ENCODE peak calls at places on chromosome 15, in four cellular contexts. One of them, this sample, is unnamed. For H3K27me3, the result is how much of the 10 kb centered on the place peaks cover.

GRCh38 chr15:66894363-66894762 is 171.0 kb upstream of the SMAD3 start:
- DNase-seq in IMR-90: no peak
- DNase-seq in body of pancreas: no peak
- DNase-seq in PC-3: peak
- DNase-seq in this sample: no peak

GRCh38 chr15:45642203-45642932 is 7.5 kb downstream of the SQOR start:
- DNase-seq in body of pancreas: no peak
- DNase-seq in PC-3: peak
- DNase-seq in IMR-90: peak
- DNase-seq in this sample: peak

GRCh38 chr15:81449836-81450474 is 75.9 kb upstream of the TMC3 start:
- DNase-seq in IMR-90: no peak
- DNase-seq in PC-3: peak
- DNase-seq in body of pancreas: no peak
- DNase-seq in this sample: peak

GRCh38 chr15:77033729-77034619 is 36.9 kb downstream of the TSPAN3 start:
- DNase-seq in PC-3: no peak
- DNase-seq in IMR-90: no peak
- DNase-seq in body of pancreas: no peak
- DNase-seq in this sample: no peak

GRCh38 chr15:36323607-36324006 is 255.8 kb upstream of the CDIN1 start:
- DNase-seq in body of pancreas: no peak
- DNase-seq in IMR-90: no peak
- DNase-seq in PC-3: no peak
- DNase-seq in this sample: no peak

GRCh38 chr15:87403973-87404372 is 852.6 kb downstream of the NTRK3 start:
- DNase-seq in PC-3: no peak
- DNase-seq in IMR-90: no peak
- DNase-seq in body of pancreas: no peak
- DNase-seq in this sample: no peak

GRCh38 chr15:85100186-85100937 is 118.7 kb downstream of the PDE8A start:
- DNase-seq in body of pancreas: no peak
- DNase-seq in PC-3: no peak
- DNase-seq in IMR-90: peak
- DNase-seq in this sample: no peak

GRCh38 chr15:55552926-55553325 is 35.2 kb downstream of the PYGO1 start:
- DNase-seq in PC-3: no peak
- DNase-seq in body of pancreas: no peak
- DNase-seq in IMR-90: peak
- DNase-seq in this sample: no peak

GRCh38 chr15:73983211-73983727 is 8.8 kb downstream of the STOML1 start:
- DNase-seq in body of pancreas: no peak
- DNase-seq in IMR-90: peak
- DNase-seq in PC-3: peak
- DNase-seq in this sample: peak

GRCh38 chr15:90553248-90553745 is 23.6 kb downstream of the CRTC3 start:
- DNase-seq in body of pancreas: no peak
- DNase-seq in PC-3: no peak
- DNase-seq in IMR-90: peak
- DNase-seq in this sample: no peak

GRCh38 chr15:51076898-51077564 is 17.7 kb downstream of the TNFAIP8L3 start:
- DNase-seq in PC-3: no peak
- DNase-seq in body of pancreas: peak
- DNase-seq in IMR-90: no peak
- DNase-seq in this sample: no peak

GRCh38 chr15:36428102-36428845 is 151.2 kb upstream of the CDIN1 start:
- DNase-seq in IMR-90: peak
- DNase-seq in PC-3: peak
- DNase-seq in body of pancreas: no peak
- DNase-seq in this sample: peak

GRCh38 chr15:52179278-52180195 is 11.7 kb downstream of the GNB5 start:
- DNase-seq in IMR-90: peak
- DNase-seq in body of pancreas: peak
- DNase-seq in PC-3: peak
- DNase-seq in this sample: peak

GRCh38 chr15:39338251-39338650 is 242.6 kb upstream of the THBS1 start:
- DNase-seq in PC-3: no peak
- DNase-seq in IMR-90: no peak
- DNase-seq in body of pancreas: no peak
- DNase-seq in this sample: no peak

GRCh38 chr15:28984421-28985375 is 98.9 kb downstream of the APBA2 start:
- DNase-seq in body of pancreas: no peak
- DNase-seq in IMR-90: peak
- DNase-seq in PC-3: no peak
- DNase-seq in this sample: no peak

GRCh38 chr15:58761010-58761388 is 10.1 kb upstream of the MINDY2 start:
- DNase-seq in PC-3: no peak
- DNase-seq in IMR-90: no peak
- DNase-seq in body of pancreas: no peak
- DNase-seq in this sample: no peak

GRCh38 chr15:87267798-87268197 is 988.7 kb downstream of the NTRK3 start:
- DNase-seq in PC-3: peak
- DNase-seq in body of pancreas: no peak
- DNase-seq in IMR-90: peak
- DNase-seq in this sample: peak

GRCh38 chr15:36499751-36500389 is 79.6 kb upstream of the CDIN1 start:
- DNase-seq in PC-3: no peak
- DNase-seq in IMR-90: peak
- DNase-seq in body of pancreas: no peak
- DNase-seq in this sample: no peak

GRCh38 chr15:77097317-77097721 is 26.4 kb upstream of the TSPAN3 start:
- DNase-seq in body of pancreas: no peak
- DNase-seq in IMR-90: no peak
- DNase-seq in PC-3: no peak
- DNase-seq in this sample: no peak

GRCh38 chr15:74565381-74566085 is 24.5 kb downstream of the ARID3B start:
- DNase-seq in IMR-90: no peak
- DNase-seq in body of pancreas: no peak
- DNase-seq in PC-3: no peak
- DNase-seq in this sample: no peak

GRCh38 chr15:76994971-76995945 is at the start of gene PSTPIP1:
- DNase-seq in PC-3: no peak
- DNase-seq in IMR-90: no peak
- DNase-seq in body of pancreas: peak
- DNase-seq in this sample: peak

GRCh38 chr15:66749841-66750575 is 48.0 kb downstream of the SMAD6 start:
- DNase-seq in body of pancreas: peak
- DNase-seq in PC-3: peak
- DNase-seq in IMR-90: no peak
- DNase-seq in this sample: no peak

GRCh38 chr15:74631408-74631807 is 15.8 kb downstream of the CLK3 start:
- DNase-seq in PC-3: no peak
- DNase-seq in body of pancreas: no peak
- DNase-seq in IMR-90: no peak
- DNase-seq in this sample: no peak

GRCh38 chr15:59751552-59752413 is 62.7 kb upstream of the BNIP2 start:
- DNase-seq in body of pancreas: no peak
- DNase-seq in PC-3: no peak
- DNase-seq in IMR-90: no peak
- DNase-seq in this sample: peak

GRCh38 chr15:90031231-90031791 is 30.2 kb downstream of the ZNF710 start:
- DNase-seq in body of pancreas: no peak
- DNase-seq in IMR-90: peak
- DNase-seq in PC-3: peak
- DNase-seq in this sample: peak

GRCh38 chr15:84034831-84035753 is 200.5 kb upstream of the GOLGA6L4 start:
- DNase-seq in body of pancreas: peak
- DNase-seq in PC-3: peak
- DNase-seq in IMR-90: peak
- DNase-seq in this sample: peak

GRCh38 chr15:31840849-31841476 is 189.4 kb upstream of the CHRNA7 start:
- DNase-seq in PC-3: peak
- DNase-seq in body of pancreas: no peak
- DNase-seq in IMR-90: no peak
- DNase-seq in this sample: no peak

GRCh38 chr15:100875976-100876375 is 3.7 kb upstream of the ALDH1A3 start:
- DNase-seq in body of pancreas: no peak
- DNase-seq in IMR-90: no peak
- DNase-seq in PC-3: no peak
- DNase-seq in this sample: peak
- H3K27me3 ChIP-seq in body of pancreas: under half
- H3K27me3 ChIP-seq in IMR-90: half or more
- H3K27me3 ChIP-seq in PC-3: under half
- H3K27me3 ChIP-seq in this sample: under half

GRCh38 chr15:48191574-48192225 is at the start of gene CTXN2:
- DNase-seq in IMR-90: no peak
- DNase-seq in body of pancreas: no peak
- DNase-seq in PC-3: no peak
- DNase-seq in this sample: peak
- H3K27me3 ChIP-seq in IMR-90: under half
- H3K27me3 ChIP-seq in body of pancreas: under half
- H3K27me3 ChIP-seq in PC-3: under half
- H3K27me3 ChIP-seq in this sample: under half

GRCh38 chr15:100339999-100340398 is 1.8 kb downstream of the ADAMTS17 start:
- DNase-seq in PC-3: no peak
- DNase-seq in body of pancreas: peak
- DNase-seq in IMR-90: no peak
- DNase-seq in this sample: no peak
- H3K27me3 ChIP-seq in PC-3: under half
- H3K27me3 ChIP-seq in body of pancreas: under half
- H3K27me3 ChIP-seq in IMR-90: under half
- H3K27me3 ChIP-seq in this sample: under half

GRCh38 chr15:98503970-98504369 is 144.4 kb upstream of the IGF1R start:
- DNase-seq in IMR-90: peak
- DNase-seq in PC-3: no peak
- DNase-seq in body of pancreas: no peak
- DNase-seq in this sample: no peak

GRCh38 chr15:98506711-98507110 is 141.6 kb upstream of the IGF1R start:
- DNase-seq in IMR-90: no peak
- DNase-seq in PC-3: no peak
- DNase-seq in body of pancreas: no peak
- DNase-seq in this sample: no peak

GRCh38 chr15:98505611-98506031 is 142.7 kb upstream of the IGF1R start:
- DNase-seq in PC-3: no peak
- DNase-seq in IMR-90: no peak
- DNase-seq in body of pancreas: no peak
- DNase-seq in this sample: no peak

GRCh38 chr15:98506172-98506571 is 142.2 kb upstream of the IGF1R start:
- DNase-seq in body of pancreas: no peak
- DNase-seq in IMR-90: no peak
- DNase-seq in PC-3: no peak
- DNase-seq in this sample: no peak

GRCh38 chr15:98504998-98505397 is 143.3 kb upstream of the IGF1R start:
- DNase-seq in PC-3: no peak
- DNase-seq in IMR-90: no peak
- DNase-seq in body of pancreas: no peak
- DNase-seq in this sample: no peak
- H3K27me3 ChIP-seq in PC-3: half or more
- H3K27me3 ChIP-seq in IMR-90: under half
- H3K27me3 ChIP-seq in body of pancreas: under half
- H3K27me3 ChIP-seq in this sample: under half

DNA sequence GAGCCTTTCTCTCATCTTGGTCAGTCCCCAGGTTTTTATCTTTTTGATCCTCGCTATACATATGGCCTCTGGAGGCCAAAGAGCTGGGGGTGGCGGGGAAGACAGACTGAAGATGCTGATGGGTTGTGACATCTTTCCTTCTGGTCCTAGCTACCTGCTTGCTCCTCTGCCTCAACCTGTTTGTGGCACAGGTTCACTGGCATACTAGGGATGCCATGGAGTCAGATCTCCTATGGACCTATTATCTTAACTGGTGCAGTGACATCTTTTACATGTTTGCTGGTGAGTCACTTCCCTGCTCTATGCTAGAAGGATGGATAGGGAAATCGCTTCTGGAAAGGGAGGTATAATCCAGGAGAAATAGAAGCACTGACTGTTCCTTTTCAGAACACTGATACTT is 8.8 kb downstream of the TMEM202 start:
- DNase-seq in IMR-90: no peak
- DNase-seq in PC-3: no peak
- DNase-seq in body of pancreas: no peak
- DNase-seq in this sample: no peak
- H3K27me3 ChIP-seq in IMR-90: under half
- H3K27me3 ChIP-seq in PC-3: half or more
- H3K27me3 ChIP-seq in body of pancreas: under half
- H3K27me3 ChIP-seq in this sample: under half

DNA sequence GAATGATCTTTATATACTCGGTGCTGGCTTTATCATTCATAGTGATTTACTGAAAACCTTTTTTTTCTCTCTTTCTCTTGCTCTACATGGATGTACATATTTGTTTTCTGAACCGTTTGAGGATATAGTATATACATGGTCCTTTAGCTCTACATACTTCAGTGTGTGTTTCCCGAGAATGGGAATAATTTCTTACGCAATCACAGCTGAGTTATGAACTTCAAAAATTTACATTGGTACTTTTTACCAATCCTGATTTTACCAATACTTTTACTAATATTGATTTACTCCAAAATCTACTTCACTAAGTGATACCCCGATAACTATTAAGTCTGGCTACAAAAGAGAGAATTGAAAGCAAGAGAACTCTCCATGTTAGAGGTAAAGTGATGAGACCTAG is 294.3 kb upstream of the ICE2 start:
- DNase-seq in IMR-90: no peak
- DNase-seq in body of pancreas: no peak
- DNase-seq in PC-3: no peak
- DNase-seq in this sample: no peak
- H3K27me3 ChIP-seq in IMR-90: under half
- H3K27me3 ChIP-seq in body of pancreas: under half
- H3K27me3 ChIP-seq in PC-3: half or more
- H3K27me3 ChIP-seq in this sample: under half

DNA sequence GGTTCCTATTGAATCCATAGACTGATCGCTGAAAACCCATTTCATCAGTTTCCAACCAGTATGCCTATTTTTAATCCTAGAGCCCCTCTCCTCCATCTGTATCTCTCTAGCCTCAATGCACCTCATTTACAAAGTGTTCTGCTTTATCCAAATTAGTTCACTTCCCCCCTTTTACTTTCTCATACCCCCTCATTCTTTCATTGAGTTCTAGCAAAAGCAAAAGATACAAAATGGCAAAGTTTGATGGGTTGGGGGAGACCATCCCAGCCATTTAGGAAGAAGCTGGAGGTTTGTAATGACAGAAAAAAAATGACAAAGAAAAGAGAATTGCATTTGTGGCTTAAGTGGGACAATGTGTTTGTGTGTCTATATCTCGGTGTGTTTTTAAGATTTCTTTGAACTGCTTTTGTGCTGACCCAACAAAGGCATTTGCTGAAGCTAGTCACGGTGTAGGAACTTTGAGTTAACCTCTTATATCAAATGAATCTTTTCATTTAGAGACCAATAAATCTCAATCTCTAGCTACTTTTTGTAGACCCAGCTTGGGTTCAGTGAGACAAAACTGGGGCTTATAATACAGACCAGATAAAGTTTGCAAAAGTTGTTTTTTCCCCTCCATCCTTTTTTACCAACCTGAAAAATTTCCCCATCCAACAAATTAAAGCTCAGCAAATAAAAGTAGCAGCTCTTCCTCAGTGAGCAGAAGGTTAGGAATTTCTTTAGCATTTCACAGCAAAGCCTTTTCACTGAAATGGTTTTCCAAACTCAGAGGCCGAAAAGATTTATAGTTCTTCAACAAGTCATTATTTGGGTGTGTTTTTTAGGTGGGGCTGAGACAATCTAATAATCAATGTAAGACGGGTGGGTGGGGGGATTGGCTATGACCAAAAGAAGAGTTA is 18.8 kb downstream of the NR2F2 start:
- DNase-seq in IMR-90: no peak
- DNase-seq in PC-3: no peak
- DNase-seq in body of pancreas: no peak
- DNase-seq in this sample: no peak
- H3K27me3 ChIP-seq in IMR-90: under half
- H3K27me3 ChIP-seq in PC-3: under half
- H3K27me3 ChIP-seq in body of pancreas: under half
- H3K27me3 ChIP-seq in this sample: under half